ENCODE peak calls at places on chromosomes 12 and 14, in ten cellular contexts. T, L, Z, F, B, D, X, U, I and P are unnamed samples.

GRCh38 chr12:52341066-52341580 is 19.9 kb upstream of the KRT83 start:
- DNase-seq in I (no peak), D (no peak), F (no peak), L (no peak), U (no peak), Z (no peak), X (no peak), B (no peak), T (no peak), P (no peak)

GRCh38 chr14:104549536-104550339 is 29.8 kb upstream of the C14orf180 start:
- DNase-seq in T (no peak), Z (no peak), L (no peak), B (no peak), X (no peak), F (no peak), U (no peak), I (no peak), D (peak; percentile 8), P (peak; percentile 1)

GRCh38 chr14:76726551-76726961 is 34.7 kb upstream of the VASH1 start:
- DNase-seq in U (peak; percentile 27), D (no peak), T (no peak), F (no peak), B (no peak), I (no peak), L (no peak), Z (peak; percentile 45), X (no peak), P (peak; percentile 51)

GRCh38 chr14:61184117-61184516 is 97.0 kb downstream of the TMEM30B start:
- DNase-seq in X (no peak), B (peak; percentile 92), T (no peak), Z (no peak), I (no peak), D (no peak), F (no peak), U (no peak), L (no peak), P (no peak)

GRCh38 chr12:9363145-9363544 is 154.9 kb upstream of the PZP start:
- DNase-seq in B (no peak), U (no peak), Z (no peak), F (no peak), I (no peak), L (no peak), D (no peak), X (no peak), T (no peak), P (no peak)

GRCh38 chr12:113155641-113156040 is 6.1 kb downstream of the CFAP73 start:
- DNase-seq in U (no peak), Z (no peak), X (no peak), F (no peak), B (no peak), T (no peak), D (no peak), L (no peak), I (no peak), P (no peak)

GRCh38 chr12:3304436-3305135 is 186.4 kb upstream of the PRMT8 start:
- DNase-seq in X (no peak), B (peak; percentile 85), D (no peak), I (no peak), Z (no peak), F (no peak), T (no peak), L (no peak), U (no peak), P (no peak)

GRCh38 chr14:71228711-71229110 is 321.5 kb downstream of the PCNX1 start:
- DNase-seq in T (no peak), F (no peak), Z (no peak), U (no peak), I (no peak), X (no peak), B (no peak), L (no peak), D (no peak), P (no peak)

GRCh38 chr12:50615534-50616296 is 110.9 kb downstream of the DIP2B start:
- DNase-seq in D (no peak), F (no peak), L (no peak), X (no peak), Z (no peak), B (peak; percentile 37), I (no peak), U (no peak), T (no peak), P (no peak)

GRCh38 chr12:50620050-50620974 is 115.5 kb downstream of the DIP2B start:
- DNase-seq in L (no peak), I (no peak), Z (peak; percentile 46), U (no peak), F (no peak), T (peak; percentile 55), D (peak; percentile 55), B (peak; percentile 95), X (no peak), P (no peak)

GRCh38 chr12:50618864-50619609 is 114.3 kb downstream of the DIP2B start:
- DNase-seq in B (peak; percentile 57), T (no peak), X (no peak), Z (no peak), I (no peak), D (peak; percentile 37), U (no peak), F (no peak), L (no peak), P (no peak)

GRCh38 chr12:50619610-50619958 is 114.8 kb downstream of the DIP2B start:
- DNase-seq in L (no peak), U (no peak), F (no peak), D (no peak), I (no peak), T (no peak), X (no peak), Z (no peak), B (no peak), P (no peak)

GRCh38 chr12:50617657-50618056 is 112.9 kb downstream of the DIP2B start:
- DNase-seq in F (no peak), T (no peak), D (no peak), Z (no peak), B (no peak), L (no peak), X (no peak), U (no peak), I (no peak), P (no peak)
- H3K4me1 ChIP-seq in F (peaks cover 8% of the 10 kb centered on the region), T (peaks cover 43% of the 10 kb centered on the region), D (peaks cover 25% of the 10 kb centered on the region), Z (peaks cover 69% of the 10 kb centered on the region), B (peaks cover 24% of the 10 kb centered on the region), L (peaks cover 63% of the 10 kb centered on the region), X (peaks cover 71% of the 10 kb centered on the region), U (peaks cover 86% of the 10 kb centered on the region), I (no peaks in the 10 kb centered on the region), P (peaks cover 40% of the 10 kb centered on the region)

GRCh38 chr14:96264850-96265249 is 8.8 kb downstream of the BDKRB1 start:
- DNase-seq in F (no peak), T (peak; percentile 25), B (peak; percentile 45), Z (peak; percentile 60), L (no peak), D (no peak), X (no peak), I (no peak), U (no peak), P (no peak)
- TF ChIP-seq CTCF in F (no peak), T (peak; percentile 44), B (peak; percentile 47), Z (peak; percentile 54), L (no peak), D (no peak), X (peak; percentile 37), I (peak; percentile 3), U (no peak), P (peak; percentile 18)

GRCh38 chr14:22526744-22527143 is 62.3 kb downstream of the DAD1 start:
- DNase-seq in B (no peak), I (no peak), Z (no peak), X (no peak), T (no peak), L (no peak), D (no peak), F (no peak), U (no peak), P (no peak)

GRCh38 chr14:22524105-22524783 is 64.8 kb downstream of the DAD1 start:
- DNase-seq in F (no peak), L (no peak), U (no peak), B (no peak), Z (no peak), I (no peak), D (no peak), T (no peak), X (no peak), P (no peak)

GRCh38 chr14:22523283-22523682 is 65.7 kb downstream of the DAD1 start:
- DNase-seq in X (no peak), D (no peak), I (no peak), L (no peak), F (no peak), Z (no peak), U (no peak), B (no peak), T (no peak), P (no peak)

GRCh38 chr14:22526210-22526609 is 62.8 kb downstream of the DAD1 start:
- DNase-seq in U (no peak), X (no peak), Z (no peak), F (no peak), D (no peak), B (no peak), T (no peak), L (no peak), I (no peak), P (no peak)

GRCh38 chr14:22524784-22525161 is 64.3 kb downstream of the DAD1 start:
- DNase-seq in Z (no peak), D (no peak), T (no peak), L (no peak), I (no peak), B (peak; percentile 45), F (no peak), U (no peak), X (no peak), P (no peak)
- H3K4me1 ChIP-seq in Z (no peaks in the 10 kb centered on the region), D (no peaks in the 10 kb centered on the region), T (no peaks in the 10 kb centered on the region), L (peaks cover 2% of the 10 kb centered on the region), I (no peaks in the 10 kb centered on the region), B (peaks cover 8% of the 10 kb centered on the region), F (no peaks in the 10 kb centered on the region), U (peaks cover 15% of the 10 kb centered on the region), X (no peaks in the 10 kb centered on the region), P (no peaks in the 10 kb centered on the region)

GRCh38 chr12:54662028-54662427 is 13.9 kb upstream of the DCD start:
- DNase-seq in D (no peak), I (no peak), U (no peak), F (no peak), X (no peak), T (no peak), Z (no peak), L (no peak), B (no peak), P (no peak)

GRCh38 chr12:54660320-54660962 is 12.3 kb upstream of the DCD start:
- DNase-seq in U (no peak), I (no peak), T (no peak), L (no peak), B (no peak), Z (no peak), F (no peak), D (no peak), X (no peak), P (no peak)

GRCh38 chr12:54657048-54657696 is 9.0 kb upstream of the DCD start:
- DNase-seq in L (no peak), D (no peak), I (no peak), B (no peak), F (no peak), Z (peak; percentile 4), U (no peak), T (no peak), X (no peak), P (no peak)

GRCh38 chr12:54661048-54661447 is 12.9 kb upstream of the DCD start:
- DNase-seq in D (no peak), T (no peak), I (no peak), X (no peak), U (no peak), L (no peak), F (no peak), B (no peak), Z (no peak), P (no peak)

DNA sequence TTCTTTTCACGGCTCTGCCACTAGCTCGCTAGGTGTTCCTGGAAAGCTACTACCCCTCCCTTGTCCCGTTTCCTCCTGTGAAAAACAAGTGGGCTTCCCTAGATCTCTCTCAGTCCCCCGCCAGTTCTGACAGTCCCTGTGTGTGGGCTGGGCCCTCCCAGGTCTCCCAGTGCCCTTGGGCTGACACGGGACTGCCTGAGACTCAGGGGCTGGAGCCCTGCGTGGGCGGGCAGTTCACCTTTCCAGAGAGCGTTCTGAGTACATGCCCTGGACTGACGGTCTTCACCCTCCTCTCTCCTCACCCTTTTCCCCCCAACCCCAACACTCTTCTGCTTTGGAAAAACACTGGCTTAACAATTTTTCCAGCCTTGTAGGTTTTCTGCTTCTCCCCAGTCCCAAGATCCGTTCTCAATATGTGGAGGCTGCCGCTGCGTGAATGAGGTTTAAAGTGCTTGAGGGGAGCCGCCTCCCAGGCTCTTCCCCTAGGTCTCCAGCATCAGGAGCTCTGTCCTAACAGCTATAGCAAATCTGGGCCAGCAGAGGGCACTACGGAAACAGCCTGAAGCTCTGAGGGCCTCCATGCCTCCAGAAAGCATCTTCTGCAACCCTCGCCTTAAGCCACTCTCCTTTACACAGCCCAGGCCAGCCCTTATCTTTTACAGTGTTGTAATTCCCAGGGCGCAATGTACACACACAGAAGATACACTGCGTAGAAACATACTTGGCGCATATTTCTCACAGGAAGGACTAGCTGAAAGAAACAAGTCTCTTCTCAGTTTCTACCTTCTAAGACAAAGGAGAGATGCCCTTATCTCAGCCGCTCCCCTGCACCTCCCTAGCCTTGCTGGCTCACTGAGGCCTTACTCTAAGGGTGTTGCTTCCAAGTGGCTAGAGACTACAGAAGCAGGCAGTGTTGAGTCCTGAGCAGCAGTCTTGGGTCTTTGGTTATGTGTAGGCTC is 10.4 kb upstream of the DCD start:
- DNase-seq in D (peak; percentile 44), Z (peak; percentile 89), T (peak; percentile 73), F (no peak), I (no peak), X (peak; percentile 63), U (peak; percentile 18), B (peak; percentile 6), L (no peak), P (peak; percentile 46)
- TF ChIP-seq CTCF in D (peak; percentile 25), Z (peak; percentile 82), T (peak; percentile 71), F (peak; percentile 4), I (peak; percentile 34), X (peak; percentile 37), U (peak; percentile 55), B (peak; percentile 41), L (peak; percentile 8), P (no peak)